ENCODE peak calls at places on chromosomes 6 and 20, in seven cellular contexts. V is fibroblast of mammary gland; E is NCI-H345; K is mesenteric fat pad; L is activated T-helper 1 cell treated with anti-CD3 and anti-CD28 coated beads, Interleukin-2, amount 50 U/mL, for 16 hours; G is sciatic nerve; H is NCI-H2107. S is an unnamed sample.

GRCh38 chr20:44704551-44704971 is 10.6 kb upstream of the CCN5 start:
- DNase-seq in V (peak; percentile 98), E (no peak), K (no peak), L (no peak), G (peak; percentile 51), H (no peak), S (peak; percentile 77)

GRCh38 chr6:133207754-133208153 is 33.4 kb upstream of the EYA4 start:
- DNase-seq in V (no peak), E (no peak), K (no peak), L (no peak), G (no peak), H (no peak), S (no peak)

GRCh38 chr6:149515494-149515893 is 30.3 kb downstream of the PPIL4 start:
- DNase-seq in V (no peak), E (no peak), K (no peak), L (no peak), G (no peak), H (no peak), S (no peak)

GRCh38 chr20:36399147-36399968 is 93.2 kb downstream of the DLGAP4 start:
- DNase-seq in V (peak; percentile 28), E (peak; percentile 23), K (no peak), L (no peak), G (no peak), H (no peak), S (peak; percentile 42)

GRCh38 chr6:75691012-75691411 is 58.0 kb upstream of the MYO6 start:
- DNase-seq in V (peak; percentile 66), E (no peak), K (no peak), L (no peak), G (no peak), H (no peak), S (peak; percentile 38)

GRCh38 chr20:18430172-18430826 is 36.5 kb downstream of the DZANK1 start:
- DNase-seq in V (no peak), E (no peak), K (no peak), L (no peak), G (no peak), H (no peak), S (no peak)

GRCh38 chr6:89500486-89501020 is 67.6 kb downstream of the ANKRD6 start:
- DNase-seq in V (no peak), E (no peak), K (no peak), L (no peak), G (no peak), H (no peak), S (no peak)

GRCh38 chr6:36355819-36356218 is 19.1 kb upstream of the BNIP5 start:
- DNase-seq in V (no peak), E (no peak), K (no peak), L (no peak), G (no peak), H (no peak), S (no peak)

GRCh38 chr6:156347251-156348049 is 429.7 kb upstream of the ARID1B start:
- DNase-seq in V (no peak), E (peak; percentile 26), K (no peak), L (no peak), G (no peak), H (no peak), S (no peak)

GRCh38 chr20:3686867-3687321 is 5.1 kb upstream of the ADAM33 start:
- DNase-seq in V (peak; percentile 96), E (peak; percentile 19), K (no peak), L (no peak), G (peak; percentile 88), H (no peak), S (peak; percentile 97)

GRCh38 chr6:27472182-27472616 is 706 bp downstream of the ZNF184 start:
- DNase-seq in V (peak; percentile 86), E (peak; percentile 69), K (no peak), L (peak; percentile 8), G (peak; percentile 71), H (no peak), S (peak; percentile 80)

GRCh38 chr6:149082320-149082719 is 235.2 kb upstream of the TAB2 start:
- DNase-seq in V (peak; percentile 80), E (peak; percentile 48), K (no peak), L (peak; percentile 68), G (peak; percentile 92), H (peak; percentile 13), S (peak; percentile 81)

GRCh38 chr20:6692566-6693168 is 74.8 kb upstream of the BMP2 start:
- DNase-seq in V (no peak), E (no peak), K (no peak), L (no peak), G (no peak), H (no peak), S (no peak)